ENCODE peak calls at places on chromosomes 12 and 14, in six cellular contexts. One of them, this sample, is unnamed.

GRCh38 chr14:27890259-27890658 is 876.3 kb upstream of the FOXG1 start:
- DNase-seq in MM.1S: peak; percentile 61
- DNase-seq in CD4-positive, alpha-beta T cell: no peak
- DNase-seq in ovary: no peak
- DNase-seq in pancreas: no peak
- DNase-seq in uterus: no peak
- DNase-seq in this sample: no peak

GRCh38 chr12:58393152-58393551 is 451.8 kb downstream of the ATP23 start:
- DNase-seq in MM.1S: no peak
- DNase-seq in CD4-positive, alpha-beta T cell: no peak
- DNase-seq in ovary: no peak
- DNase-seq in pancreas: no peak
- DNase-seq in uterus: no peak
- DNase-seq in this sample: no peak

GRCh38 chr12:77842430-77842829 is 11.7 kb downstream of the NAV3 start:
- DNase-seq in MM.1S: no peak
- DNase-seq in CD4-positive, alpha-beta T cell: no peak
- DNase-seq in ovary: no peak
- DNase-seq in pancreas: no peak
- DNase-seq in uterus: no peak
- DNase-seq in this sample: no peak

GRCh38 chr12:124428136-124428791 is 133.4 kb downstream of the RFLNA start:
- DNase-seq in MM.1S: no peak
- DNase-seq in CD4-positive, alpha-beta T cell: no peak
- DNase-seq in ovary: no peak
- DNase-seq in pancreas: no peak
- DNase-seq in uterus: peak; percentile 80
- DNase-seq in this sample: no peak

GRCh38 chr14:94175403-94176146 is 1.5 kb downstream of the PPP4R4 start:
- DNase-seq in MM.1S: no peak
- DNase-seq in CD4-positive, alpha-beta T cell: no peak
- DNase-seq in ovary: no peak
- DNase-seq in pancreas: no peak
- DNase-seq in uterus: no peak
- DNase-seq in this sample: no peak

GRCh38 chr14:35402323-35403084 is 2.0 kb downstream of the NFKBIA start:
- DNase-seq in MM.1S: no peak
- DNase-seq in CD4-positive, alpha-beta T cell: peak; percentile 43
- DNase-seq in ovary: no peak
- DNase-seq in pancreas: no peak
- DNase-seq in uterus: no peak
- DNase-seq in this sample: no peak

GRCh38 chr14:76793956-76794355 is 18.7 kb downstream of the ANGEL1 start:
- DNase-seq in MM.1S: no peak
- DNase-seq in CD4-positive, alpha-beta T cell: no peak
- DNase-seq in ovary: no peak
- DNase-seq in pancreas: no peak
- DNase-seq in uterus: no peak
- DNase-seq in this sample: no peak

GRCh38 chr12:99498756-99499155 is 148.8 kb upstream of the GARIN6 start:
- DNase-seq in MM.1S: no peak
- DNase-seq in CD4-positive, alpha-beta T cell: no peak
- DNase-seq in ovary: no peak
- DNase-seq in pancreas: no peak
- DNase-seq in uterus: no peak
- DNase-seq in this sample: no peak

GRCh38 chr14:87877877-87878276 is 115.1 kb downstream of the GALC start:
- DNase-seq in MM.1S: no peak
- DNase-seq in CD4-positive, alpha-beta T cell: no peak
- DNase-seq in ovary: no peak
- DNase-seq in pancreas: no peak
- DNase-seq in uterus: no peak
- DNase-seq in this sample: no peak

GRCh38 chr12:105672576-105672975 is 342.1 kb downstream of the C12orf75 start:
- DNase-seq in MM.1S: no peak
- DNase-seq in CD4-positive, alpha-beta T cell: no peak
- DNase-seq in ovary: peak; percentile 48
- DNase-seq in pancreas: peak; percentile 37
- DNase-seq in uterus: peak; percentile 50
- DNase-seq in this sample: no peak

GRCh38 chr12:16608346-16608745 is 2.4 kb upstream of the LMO3 start:
- DNase-seq in MM.1S: no peak
- DNase-seq in CD4-positive, alpha-beta T cell: no peak
- DNase-seq in ovary: no peak
- DNase-seq in pancreas: no peak
- DNase-seq in uterus: no peak
- DNase-seq in this sample: no peak

GRCh38 chr14:57161583-57161982 is 107.1 kb downstream of the EXOC5 start:
- DNase-seq in MM.1S: no peak
- DNase-seq in CD4-positive, alpha-beta T cell: no peak
- DNase-seq in ovary: no peak
- DNase-seq in pancreas: no peak
- DNase-seq in uterus: no peak
- DNase-seq in this sample: no peak

GRCh38 chr12:92675092-92675865 is 27.5 kb upstream of the PLEKHG7 start:
- DNase-seq in MM.1S: no peak
- DNase-seq in CD4-positive, alpha-beta T cell: no peak
- DNase-seq in ovary: no peak
- DNase-seq in pancreas: no peak
- DNase-seq in uterus: no peak
- DNase-seq in this sample: no peak

GRCh38 chr14:80942158-80942738 is 710 bp upstream of the CEP128 start:
- DNase-seq in MM.1S: no peak
- DNase-seq in CD4-positive, alpha-beta T cell: no peak
- DNase-seq in ovary: no peak
- DNase-seq in pancreas: no peak
- DNase-seq in uterus: no peak
- DNase-seq in this sample: no peak

GRCh38 chr14:78921856-78922255 is 751.7 kb downstream of the NRXN3 start:
- DNase-seq in MM.1S: no peak
- DNase-seq in CD4-positive, alpha-beta T cell: no peak
- DNase-seq in ovary: no peak
- DNase-seq in pancreas: no peak
- DNase-seq in uterus: no peak
- DNase-seq in this sample: no peak

GRCh38 chr12:94795520-94795919 is 145.2 kb upstream of the TMCC3 start:
- DNase-seq in MM.1S: no peak
- DNase-seq in CD4-positive, alpha-beta T cell: no peak
- DNase-seq in ovary: no peak
- DNase-seq in pancreas: no peak
- DNase-seq in uterus: no peak
- DNase-seq in this sample: no peak

GRCh38 chr12:64595863-64596793 is 14.2 kb upstream of the RASSF3 start:
- DNase-seq in MM.1S: no peak
- DNase-seq in CD4-positive, alpha-beta T cell: no peak
- DNase-seq in ovary: no peak
- DNase-seq in pancreas: no peak
- DNase-seq in uterus: no peak
- DNase-seq in this sample: no peak

GRCh38 chr12:46493352-46494209 is 121.0 kb upstream of the SLC38A2 start:
- DNase-seq in MM.1S: no peak
- DNase-seq in CD4-positive, alpha-beta T cell: no peak
- DNase-seq in ovary: no peak
- DNase-seq in pancreas: no peak
- DNase-seq in uterus: no peak
- DNase-seq in this sample: no peak

GRCh38 chr12:115507951-115508722 is 769.4 kb downstream of the MED13L start:
- DNase-seq in MM.1S: no peak
- DNase-seq in CD4-positive, alpha-beta T cell: no peak
- DNase-seq in ovary: no peak
- DNase-seq in pancreas: no peak
- DNase-seq in uterus: no peak
- DNase-seq in this sample: no peak

GRCh38 chr12:6927379-6927991 is at the start of gene ATN1:
- DNase-seq in MM.1S: no peak
- DNase-seq in CD4-positive, alpha-beta T cell: no peak
- DNase-seq in ovary: peak; percentile 93
- DNase-seq in pancreas: peak; percentile 88
- DNase-seq in uterus: peak; percentile 92
- DNase-seq in this sample: peak; percentile 92

GRCh38 chr14:101102875-101103274 is 199.4 kb upstream of the RTL1 start:
- DNase-seq in MM.1S: no peak
- DNase-seq in CD4-positive, alpha-beta T cell: no peak
- DNase-seq in ovary: peak; percentile 23
- DNase-seq in pancreas: no peak
- DNase-seq in uterus: no peak
- DNase-seq in this sample: no peak

GRCh38 chr14:103099081-103099732 is 4.7 kb downstream of the EXOC3L4 start:
- DNase-seq in MM.1S: no peak
- DNase-seq in CD4-positive, alpha-beta T cell: no peak
- DNase-seq in ovary: no peak
- DNase-seq in pancreas: peak; percentile 62
- DNase-seq in uterus: no peak
- DNase-seq in this sample: no peak

GRCh38 chr12:66708704-66709443 is 30.0 kb upstream of the GRIP1 start:
- DNase-seq in MM.1S: peak; percentile 65
- DNase-seq in CD4-positive, alpha-beta T cell: no peak
- DNase-seq in ovary: no peak
- DNase-seq in pancreas: no peak
- DNase-seq in uterus: no peak
- DNase-seq in this sample: no peak

GRCh38 chr14:31476131-31476917 is 11.5 kb downstream of the GPR33 start:
- DNase-seq in MM.1S: no peak
- DNase-seq in CD4-positive, alpha-beta T cell: no peak
- DNase-seq in ovary: no peak
- DNase-seq in pancreas: no peak
- DNase-seq in uterus: no peak
- DNase-seq in this sample: no peak
- H3K27ac ChIP-seq in MM.1S: no peak overlapping the region
- H3K27ac ChIP-seq in CD4-positive, alpha-beta T cell: no peak overlapping the region
- H3K27ac ChIP-seq in ovary: no peak overlapping the region
- H3K27ac ChIP-seq in pancreas: no peak overlapping the region
- H3K27ac ChIP-seq in uterus: no peak overlapping the region
- H3K27ac ChIP-seq in this sample: peak overlapping the region; percentile 61

GRCh38 chr14:50631408-50631821 is 36.7 kb downstream of the SAV1 start:
- DNase-seq in MM.1S: no peak
- DNase-seq in CD4-positive, alpha-beta T cell: no peak
- DNase-seq in ovary: no peak
- DNase-seq in pancreas: no peak
- DNase-seq in uterus: no peak
- DNase-seq in this sample: no peak
- H3K27ac ChIP-seq in MM.1S: no peak overlapping the region
- H3K27ac ChIP-seq in CD4-positive, alpha-beta T cell: no peak overlapping the region
- H3K27ac ChIP-seq in ovary: no peak overlapping the region
- H3K27ac ChIP-seq in pancreas: no peak overlapping the region
- H3K27ac ChIP-seq in uterus: no peak overlapping the region
- H3K27ac ChIP-seq in this sample: peak overlapping the region; percentile 15

GRCh38 chr12:129773170-129773493 is 130.7 kb downstream of the TMEM132D start:
- DNase-seq in MM.1S: no peak
- DNase-seq in CD4-positive, alpha-beta T cell: no peak
- DNase-seq in ovary: no peak
- DNase-seq in pancreas: no peak
- DNase-seq in uterus: no peak
- DNase-seq in this sample: no peak
- H3K27ac ChIP-seq in MM.1S: no peak overlapping the region
- H3K27ac ChIP-seq in CD4-positive, alpha-beta T cell: no peak overlapping the region
- H3K27ac ChIP-seq in ovary: no peak overlapping the region
- H3K27ac ChIP-seq in pancreas: no peak overlapping the region
- H3K27ac ChIP-seq in uterus: no peak overlapping the region
- H3K27ac ChIP-seq in this sample: no peak overlapping the region

GRCh38 chr14:68894123-68894522 is 85.0 kb downstream of the ACTN1 start:
- DNase-seq in MM.1S: no peak
- DNase-seq in CD4-positive, alpha-beta T cell: no peak
- DNase-seq in ovary: no peak
- DNase-seq in pancreas: no peak
- DNase-seq in uterus: peak; percentile 47
- DNase-seq in this sample: peak; percentile 74
- H3K27ac ChIP-seq in MM.1S: no peak overlapping the region
- H3K27ac ChIP-seq in CD4-positive, alpha-beta T cell: no peak overlapping the region
- H3K27ac ChIP-seq in ovary: no peak overlapping the region
- H3K27ac ChIP-seq in pancreas: no peak overlapping the region
- H3K27ac ChIP-seq in uterus: peak overlapping the region; percentile 25
- H3K27ac ChIP-seq in this sample: peak overlapping the region; percentile 79

DNA sequence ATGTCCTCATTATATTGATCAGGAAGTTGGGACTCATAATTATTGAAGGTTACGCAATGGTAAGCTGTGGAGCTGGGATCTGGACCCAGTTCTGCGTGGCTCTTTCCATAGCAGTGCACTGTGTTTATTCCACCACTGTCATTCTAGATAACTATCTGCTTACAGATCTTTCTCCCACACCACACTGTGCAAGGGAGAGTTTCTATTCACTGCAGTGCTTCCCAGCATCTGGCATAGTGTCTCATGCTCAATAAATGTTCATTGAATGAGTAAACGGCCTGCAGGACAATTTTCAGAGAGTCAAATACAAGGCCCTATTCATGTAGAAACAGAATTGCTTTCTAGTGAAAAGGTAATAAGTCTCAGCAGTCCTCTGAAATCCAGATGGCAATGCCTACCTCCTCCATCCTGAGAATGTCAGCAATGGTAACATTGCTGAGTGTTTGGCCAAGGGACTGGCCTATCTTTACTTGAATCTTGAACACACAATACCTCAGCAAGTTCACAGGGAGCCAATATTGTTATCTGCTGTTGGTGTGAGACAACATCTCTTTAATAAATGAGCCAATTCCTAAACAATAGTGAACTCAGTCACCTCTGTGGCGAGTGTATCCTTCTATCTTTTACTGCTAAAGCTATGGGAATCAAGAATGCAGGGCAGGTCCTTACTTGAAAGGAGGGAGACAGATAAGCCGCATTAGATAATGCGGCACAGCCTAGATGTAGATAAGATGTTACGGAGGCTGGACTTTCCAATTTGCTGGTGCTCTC is 332.4 kb upstream of the PRICKLE1 start:
- DNase-seq in MM.1S: no peak
- DNase-seq in CD4-positive, alpha-beta T cell: no peak
- DNase-seq in ovary: no peak
- DNase-seq in pancreas: no peak
- DNase-seq in uterus: no peak
- DNase-seq in this sample: no peak
- H3K27ac ChIP-seq in MM.1S: no peak overlapping the region
- H3K27ac ChIP-seq in CD4-positive, alpha-beta T cell: no peak overlapping the region
- H3K27ac ChIP-seq in ovary: no peak overlapping the region
- H3K27ac ChIP-seq in pancreas: peak overlapping the region; percentile 26
- H3K27ac ChIP-seq in uterus: peak overlapping the region; percentile 34
- H3K27ac ChIP-seq in this sample: no peak overlapping the region

DNA sequence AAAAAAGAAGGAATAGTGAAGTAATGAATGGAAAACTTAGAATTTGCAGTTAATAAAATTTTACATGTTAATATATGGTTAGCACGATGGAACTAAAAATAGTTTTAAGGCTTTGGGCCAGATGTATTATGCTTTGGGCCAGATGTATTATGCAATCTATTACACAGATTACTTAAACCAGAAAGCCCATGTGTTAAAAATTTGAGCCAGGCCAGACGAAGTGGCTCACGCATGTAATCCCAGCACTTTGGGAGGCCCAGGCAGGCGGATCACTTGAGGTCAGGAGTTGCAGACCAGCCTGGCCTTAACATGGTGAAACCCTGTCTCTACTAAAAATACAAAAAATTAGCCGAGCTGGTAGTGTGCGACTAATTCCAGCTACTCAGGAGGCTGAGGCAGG is 17.2 kb downstream of the IFT81 start:
- DNase-seq in MM.1S: no peak
- DNase-seq in CD4-positive, alpha-beta T cell: no peak
- DNase-seq in ovary: no peak
- DNase-seq in pancreas: no peak
- DNase-seq in uterus: peak; percentile 74
- DNase-seq in this sample: no peak
- H3K27ac ChIP-seq in MM.1S: no peak overlapping the region
- H3K27ac ChIP-seq in CD4-positive, alpha-beta T cell: no peak overlapping the region
- H3K27ac ChIP-seq in ovary: no peak overlapping the region
- H3K27ac ChIP-seq in pancreas: no peak overlapping the region
- H3K27ac ChIP-seq in uterus: peak overlapping the region; percentile 64
- H3K27ac ChIP-seq in this sample: peak overlapping the region; percentile 71

GRCh38 chr14:75297417-75298040 is 18.9 kb downstream of the FOS start:
- DNase-seq in MM.1S: no peak
- DNase-seq in CD4-positive, alpha-beta T cell: no peak
- DNase-seq in ovary: no peak
- DNase-seq in pancreas: no peak
- DNase-seq in uterus: peak; percentile 10
- DNase-seq in this sample: no peak
- H3K27ac ChIP-seq in MM.1S: no peak overlapping the region
- H3K27ac ChIP-seq in CD4-positive, alpha-beta T cell: no peak overlapping the region
- H3K27ac ChIP-seq in ovary: no peak overlapping the region
- H3K27ac ChIP-seq in pancreas: peak overlapping the region; percentile 28
- H3K27ac ChIP-seq in uterus: peak overlapping the region; percentile 8
- H3K27ac ChIP-seq in this sample: peak overlapping the region; percentile 5

This sample was measured in coronary artery.